ENCODE peak calls at places on chromosome 17, in six cellular contexts. One of them, this sample, is unnamed.

GRCh38 chr17:38943607-38944006 is 18.2 kb downstream of the LASP1NB start:
- DNase-seq in amniotic stem cell: no peak
- DNase-seq in NAMALWA: no peak
- DNase-seq in head of caudate nucleus: no peak
- DNase-seq in HCEC 1CT: no peak
- DNase-seq in GM04503: no peak
- DNase-seq in this sample: no peak

GRCh38 chr17:80663783-80664206 is 119.2 kb downstream of the RPTOR start:
- DNase-seq in HCEC 1CT: no peak
- DNase-seq in amniotic stem cell: no peak
- DNase-seq in NAMALWA: no peak
- DNase-seq in head of caudate nucleus: no peak
- DNase-seq in GM04503: peak
- DNase-seq in this sample: no peak

GRCh38 chr17:15289285-15290185 is 24.4 kb upstream of the PMP22 start:
- DNase-seq in amniotic stem cell: no peak
- DNase-seq in HCEC 1CT: peak
- DNase-seq in NAMALWA: no peak
- DNase-seq in head of caudate nucleus: no peak
- DNase-seq in GM04503: no peak
- DNase-seq in this sample: peak

GRCh38 chr17:17849147-17849820 is 12.5 kb upstream of the SREBF1 start:
- DNase-seq in GM04503: no peak
- DNase-seq in NAMALWA: no peak
- DNase-seq in amniotic stem cell: no peak
- DNase-seq in HCEC 1CT: no peak
- DNase-seq in head of caudate nucleus: peak
- DNase-seq in this sample: no peak

GRCh38 chr17:21279582-21279981 is 4.9 kb upstream of the MAP2K3 start:
- DNase-seq in head of caudate nucleus: no peak
- DNase-seq in GM04503: no peak
- DNase-seq in HCEC 1CT: no peak
- DNase-seq in NAMALWA: no peak
- DNase-seq in amniotic stem cell: no peak
- DNase-seq in this sample: no peak

GRCh38 chr17:78746263-78746948 is 35.7 kb downstream of the CYTH1 start:
- DNase-seq in HCEC 1CT: no peak
- DNase-seq in head of caudate nucleus: no peak
- DNase-seq in GM04503: no peak
- DNase-seq in amniotic stem cell: no peak
- DNase-seq in NAMALWA: no peak
- DNase-seq in this sample: no peak

GRCh38 chr17:14318109-14318905 is 17.4 kb downstream of the HS3ST3B1 start:
- DNase-seq in head of caudate nucleus: no peak
- DNase-seq in NAMALWA: no peak
- DNase-seq in GM04503: no peak
- DNase-seq in amniotic stem cell: no peak
- DNase-seq in HCEC 1CT: no peak
- DNase-seq in this sample: no peak

GRCh38 chr17:52297230-52298010 is 138.9 kb upstream of the CA10 start:
- DNase-seq in NAMALWA: peak
- DNase-seq in GM04503: no peak
- DNase-seq in amniotic stem cell: no peak
- DNase-seq in HCEC 1CT: no peak
- DNase-seq in head of caudate nucleus: no peak
- DNase-seq in this sample: no peak

GRCh38 chr17:76270127-76270592 is 5.0 kb downstream of the UBALD2 start:
- DNase-seq in GM04503: no peak
- DNase-seq in NAMALWA: peak
- DNase-seq in HCEC 1CT: no peak
- DNase-seq in amniotic stem cell: no peak
- DNase-seq in head of caudate nucleus: no peak
- DNase-seq in this sample: no peak

GRCh38 chr17:79036609-79037008 is 12.6 kb downstream of the C1QTNF1 start:
- DNase-seq in GM04503: peak
- DNase-seq in NAMALWA: no peak
- DNase-seq in head of caudate nucleus: no peak
- DNase-seq in HCEC 1CT: peak
- DNase-seq in amniotic stem cell: peak
- DNase-seq in this sample: peak

GRCh38 chr17:37493249-37494027 is 3.7 kb downstream of the DUSP14 start:
- DNase-seq in HCEC 1CT: peak
- DNase-seq in amniotic stem cell: peak
- DNase-seq in NAMALWA: no peak
- DNase-seq in GM04503: peak
- DNase-seq in head of caudate nucleus: no peak
- DNase-seq in this sample: peak

GRCh38 chr17:7634384-7634783 is 4.4 kb downstream of the SHBG start:
- DNase-seq in head of caudate nucleus: no peak
- DNase-seq in NAMALWA: no peak
- DNase-seq in GM04503: no peak
- DNase-seq in amniotic stem cell: no peak
- DNase-seq in HCEC 1CT: peak
- DNase-seq in this sample: no peak

GRCh38 chr17:43702636-43703035 is 40.9 kb upstream of the MEOX1 start:
- DNase-seq in HCEC 1CT: no peak
- DNase-seq in head of caudate nucleus: no peak
- DNase-seq in GM04503: no peak
- DNase-seq in amniotic stem cell: no peak
- DNase-seq in NAMALWA: peak
- DNase-seq in this sample: no peak

GRCh38 chr17:18921912-18922451 is 30.0 kb upstream of the SLC5A10 start:
- DNase-seq in HCEC 1CT: no peak
- DNase-seq in amniotic stem cell: no peak
- DNase-seq in head of caudate nucleus: no peak
- DNase-seq in NAMALWA: peak
- DNase-seq in GM04503: no peak
- DNase-seq in this sample: no peak

GRCh38 chr17:19398301-19399181 is 11.6 kb upstream of the MFAP4 start:
- DNase-seq in head of caudate nucleus: no peak
- DNase-seq in NAMALWA: no peak
- DNase-seq in GM04503: no peak
- DNase-seq in HCEC 1CT: peak
- DNase-seq in amniotic stem cell: no peak
- DNase-seq in this sample: no peak

GRCh38 chr17:38352245-38353083 is 820 bp downstream of the SOCS7 start:
- DNase-seq in NAMALWA: peak
- DNase-seq in amniotic stem cell: no peak
- DNase-seq in GM04503: no peak
- DNase-seq in HCEC 1CT: no peak
- DNase-seq in head of caudate nucleus: peak
- DNase-seq in this sample: no peak

GRCh38 chr17:10325036-10325435 is 47.8 kb downstream of the MYH13 start:
- DNase-seq in head of caudate nucleus: no peak
- DNase-seq in NAMALWA: no peak
- DNase-seq in amniotic stem cell: no peak
- DNase-seq in GM04503: no peak
- DNase-seq in HCEC 1CT: no peak
- DNase-seq in this sample: no peak

This sample was measured in HS-5.